ENCODE peak calls at places on chromosomes 12 and 14, in ten cellular contexts. T, W, P, V, B, Z, F, N, E and K are unnamed samples.

GRCh38 chr14:101743701-101744100 is 17.8 kb upstream of the PPP2R5C start:
- DNase-seq in Z (no peak), T (no peak), E (no peak), N (no peak), B (no peak), W (peak; percentile 4), P (no peak), V (no peak), F (peak; percentile 54), K (no peak)

GRCh38 chr12:50537538-50537919 is 32.7 kb downstream of the DIP2B start:
- DNase-seq in W (no peak), T (peak; percentile 87), N (no peak), F (peak; percentile 87), E (no peak), P (no peak), V (no peak), Z (no peak), B (no peak), K (no peak)

GRCh38 chr12:8992086-8992409 is 2.7 kb downstream of the KLRG1 start:
- DNase-seq in V (no peak), N (no peak), T (no peak), P (no peak), B (no peak), F (no peak), Z (no peak), E (peak; percentile 9), W (no peak), K (no peak)

GRCh38 chr14:68569546-68569908 is 223.3 kb downstream of the ZFP36L1 start:
- DNase-seq in E (no peak), B (no peak), V (no peak), W (no peak), Z (no peak), N (no peak), F (no peak), T (no peak), P (no peak), K (no peak)

GRCh38 chr12:125454786-125455450 is 389.7 kb downstream of the AACS start:
- DNase-seq in P (no peak), N (no peak), E (no peak), T (no peak), F (no peak), W (no peak), V (no peak), B (no peak), Z (no peak), K (no peak)

GRCh38 chr14:93788557-93789365 is 476 bp upstream of the PRIMA1 start:
- DNase-seq in F (peak; percentile 91), W (no peak), B (no peak), N (peak; percentile 55), V (no peak), P (no peak), Z (no peak), T (peak; percentile 14), E (no peak), K (no peak)

GRCh38 chr12:105227879-105228278 is 8.1 kb downstream of the APPL2 start:
- DNase-seq in P (no peak), B (no peak), E (no peak), N (no peak), W (no peak), Z (no peak), V (no peak), F (peak; percentile 83), T (peak; percentile 62), K (no peak)

GRCh38 chr14:96166475-96167223 is 38.0 kb upstream of the BDKRB2 start:
- DNase-seq in B (no peak), T (peak; percentile 44), P (no peak), F (peak; percentile 83), W (peak; percentile 38), E (no peak), Z (no peak), N (no peak), V (no peak), K (no peak)

GRCh38 chr12:71662861-71663560 is 637 bp downstream of the ZFC3H1 start:
- DNase-seq in V (peak; percentile 64), T (peak; percentile 82), Z (no peak), P (peak; percentile 57), N (peak; percentile 67), W (peak; percentile 94), E (peak; percentile 78), F (peak; percentile 46), B (peak; percentile 9), K (peak; percentile 60)

GRCh38 chr12:106764738-106765137 is 9.7 kb upstream of the RIC8B start:
- DNase-seq in B (no peak), N (peak; percentile 36), F (no peak), E (peak; percentile 19), V (no peak), W (no peak), T (peak; percentile 28), Z (no peak), P (no peak), K (peak; percentile 59)

GRCh38 chr12:25701290-25701689 is 148.2 kb upstream of the LMNTD1 start:
- DNase-seq in P (no peak), B (no peak), V (no peak), N (no peak), Z (no peak), F (no peak), W (no peak), E (no peak), T (peak; percentile 83), K (peak; percentile 95)

GRCh38 chr14:24195186-24196070 is at the start of gene TM9SF1:
- DNase-seq in B (peak; percentile 51), F (peak; percentile 98), P (peak; percentile 87), W (peak; percentile 99), Z (peak; percentile 64), E (peak; percentile 96), T (peak; percentile 83), N (peak; percentile 94), V (peak; percentile 93), K (peak; percentile 92)

GRCh38 chr12:62724947-62725447 is 210.0 kb downstream of the PPM1H start:
- DNase-seq in E (peak; percentile 73), B (peak; percentile 92), Z (peak; percentile 79), V (no peak), P (no peak), T (peak; percentile 98), F (no peak), N (no peak), W (no peak), K (peak; percentile 96)

DNA sequence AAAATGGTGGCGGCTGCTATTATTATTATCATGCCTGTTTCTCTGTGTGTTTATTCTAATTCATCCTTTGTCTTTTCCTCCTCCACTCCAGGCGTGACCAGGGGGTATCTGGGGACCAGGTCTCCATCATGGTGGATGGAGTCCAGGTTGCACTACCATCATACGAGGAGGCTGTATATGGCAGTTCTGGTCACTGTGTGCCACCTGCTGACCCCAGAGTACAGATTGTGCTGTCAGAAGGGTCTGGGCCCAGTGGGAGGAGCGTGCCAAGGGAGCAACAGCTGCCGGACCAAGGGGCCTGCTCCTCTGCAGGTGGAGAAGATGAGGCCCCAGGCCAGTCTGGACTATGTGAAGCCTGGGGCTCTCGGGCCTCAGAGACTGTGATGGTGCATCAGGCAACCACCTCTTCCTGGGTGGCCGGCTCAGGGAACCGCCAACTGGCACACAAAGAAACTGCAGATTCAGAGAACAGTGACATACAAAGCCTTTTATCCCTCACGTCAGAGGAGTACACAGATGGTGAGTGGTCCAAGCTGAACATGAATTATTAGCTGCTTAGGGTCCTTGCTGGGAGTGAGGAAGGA is 58.3 kb upstream of the SRSF5 start:
- DNase-seq in N (no peak), P (no peak), F (no peak), W (no peak), V (peak; percentile 71), Z (no peak), E (peak; percentile 18), B (no peak), T (no peak), K (peak; percentile 33)
- TF ChIP-seq CTCF in N (no peak), P (peak; percentile 47), F (peak; percentile 42), W (no peak), V (peak; percentile 76), Z (peak; percentile 45), E (peak; percentile 10), B (peak; percentile 29), T (peak; percentile 24), K (peak; percentile 53)

DNA sequence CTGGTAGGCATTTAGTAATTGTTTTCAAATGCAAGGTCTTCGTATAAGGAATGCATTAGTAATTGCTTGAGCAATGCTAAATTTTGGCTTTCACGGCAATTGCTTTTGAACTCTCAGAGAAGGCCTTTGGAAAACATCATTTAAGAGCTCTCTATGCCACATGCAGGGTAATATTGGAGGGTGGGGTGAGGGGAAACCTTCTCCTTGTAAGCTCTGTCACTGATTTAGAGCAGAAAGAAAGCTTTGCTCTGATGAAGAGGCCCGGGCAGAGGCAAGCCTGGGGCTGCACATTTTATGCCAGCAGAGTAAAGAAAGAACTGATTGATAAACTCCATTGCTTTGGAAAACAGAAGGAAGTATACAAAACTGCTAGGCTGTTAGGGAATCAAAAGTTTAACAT is 70.9 kb downstream of the TRIM9 start:
- DNase-seq in B (no peak), W (no peak), F (no peak), N (no peak), Z (no peak), P (no peak), T (no peak), V (no peak), E (no peak), K (peak; percentile 22)
- H3K4me3 ChIP-seq in B (no peak overlapping the region), W (no peak overlapping the region), F (no peak overlapping the region), N (no peak overlapping the region), Z (no peak overlapping the region), P (no peak overlapping the region), T (no peak overlapping the region), V (no peak overlapping the region), E (no peak overlapping the region), K (no peak overlapping the region)

DNA sequence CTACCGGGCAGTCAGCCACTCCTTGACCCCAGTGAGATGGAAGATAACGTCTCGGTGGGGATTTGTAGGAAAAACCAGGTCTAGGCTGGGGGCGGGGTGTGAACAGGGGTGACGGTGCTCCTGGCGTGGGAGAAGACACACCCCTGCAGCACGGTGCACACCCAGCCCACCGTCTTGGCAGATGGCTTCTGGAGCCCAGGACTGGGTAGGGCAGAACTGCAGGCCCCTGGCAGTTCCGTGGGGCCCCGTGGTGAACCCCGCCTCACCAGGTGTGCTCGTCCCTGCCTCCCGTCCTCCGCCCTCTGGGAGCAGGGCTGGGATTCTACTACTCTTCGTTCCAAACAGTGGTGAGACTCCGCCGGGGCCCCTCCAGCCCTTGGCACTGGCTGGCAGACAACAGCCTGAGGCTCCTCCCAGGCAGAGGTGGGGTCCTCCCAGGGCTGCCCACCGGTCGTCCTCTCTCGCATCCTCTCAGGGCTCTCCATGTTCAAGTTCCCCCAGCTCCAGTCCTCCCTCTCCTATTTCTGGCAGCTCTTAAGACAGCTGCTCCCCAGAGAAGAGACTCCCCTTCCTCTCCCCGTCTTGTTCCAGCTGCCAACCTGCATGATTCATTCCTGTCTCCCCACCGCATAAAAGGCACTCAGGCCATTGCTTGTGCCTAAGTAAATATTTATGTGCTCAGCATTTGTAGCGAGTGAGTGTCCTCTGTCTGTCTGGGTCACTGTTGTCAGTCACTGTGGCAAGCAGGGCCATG is 75.4 kb downstream of the FBXL14 start:
- DNase-seq in V (no peak), P (no peak), T (peak; percentile 92), W (no peak), F (peak; percentile 93), Z (peak; percentile 49), E (peak; percentile 65), N (no peak), B (peak; percentile 39), K (peak; percentile 86)
- TF ChIP-seq CTCF in V (no peak), P (no peak), T (no peak), W (no peak), F (no peak), Z (no peak), E (no peak), N (no peak), B (no peak), K (no peak)

DNA sequence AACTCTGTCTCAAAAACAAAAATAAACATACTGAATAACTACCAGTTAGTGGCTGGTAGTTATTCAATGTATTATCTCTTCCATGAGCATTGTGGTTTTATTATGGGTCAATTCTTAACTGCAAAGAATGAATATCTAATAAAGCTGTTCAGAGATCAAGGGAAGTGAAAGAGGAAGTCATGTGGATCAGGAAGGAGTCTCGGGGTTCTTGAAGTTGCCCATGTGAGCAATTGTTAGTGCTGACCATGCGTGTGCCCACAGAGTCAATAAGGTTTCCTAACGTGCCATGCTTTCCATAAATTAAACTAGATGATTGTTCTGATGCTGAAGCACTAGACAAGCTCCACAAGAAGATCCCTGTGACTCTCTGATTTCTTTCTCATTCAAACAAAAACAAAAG is 136.5 kb upstream of the CPSF6 start:
- DNase-seq in T (no peak), W (no peak), N (no peak), B (no peak), P (no peak), F (no peak), E (peak; percentile 77), Z (no peak), V (peak; percentile 44), K (no peak)
- H3K4me3 ChIP-seq in T (no peak overlapping the region), W (no peak overlapping the region), N (no peak overlapping the region), B (no peak overlapping the region), P (no peak overlapping the region), F (no peak overlapping the region), E (no peak overlapping the region), Z (no peak overlapping the region), V (no peak overlapping the region), K (no peak overlapping the region)